ENCODE peak calls at places on chromosomes 3 and 15, in nine cellular contexts. C, L, Z, R, T, Y, U, S and H are unnamed samples. For H3K27me3, the result is how much of the 10 kb centered on the place peaks cover.

GRCh38 chr15:49421991-49422390 is 1.1 kb upstream of the FGF7 start:
- DNase-seq in S (peak), C (peak), L (peak), T (peak), Y (peak), Z (peak), R (peak), U (peak), H (no peak)

GRCh38 chr15:98689431-98689861 is 41.1 kb downstream of the IGF1R start:
- DNase-seq in S (peak), U (peak), C (peak), L (no peak), R (peak), T (no peak), Y (no peak), Z (no peak), H (no peak)

GRCh38 chr15:58934521-58934920 is 1.0 kb upstream of the SLTM start:
- DNase-seq in Y (no peak), Z (no peak), T (no peak), U (no peak), C (no peak), S (no peak), L (no peak), R (no peak), H (no peak)

GRCh38 chr3:123287051-123287961 is 85.6 kb downstream of the SEC22A start:
- DNase-seq in C (no peak), T (no peak), L (no peak), R (no peak), Z (no peak), Y (no peak), U (no peak), S (no peak), H (no peak)

GRCh38 chr3:28406241-28406640 is 57.6 kb upstream of the AZI2 start:
- DNase-seq in C (no peak), Z (no peak), R (no peak), S (no peak), T (no peak), Y (no peak), L (no peak), U (no peak), H (no peak)

GRCh38 chr3:11391930-11392688 is 119.9 kb downstream of the ATG7 start:
- DNase-seq in Z (no peak), L (no peak), R (peak), Y (no peak), C (no peak), U (peak), S (peak), T (no peak), H (no peak)

GRCh38 chr3:193530231-193531165 is 24.2 kb downstream of the ATP13A4 start:
- DNase-seq in Z (no peak), C (no peak), T (no peak), L (no peak), S (no peak), Y (no peak), U (no peak), R (no peak), H (no peak)

GRCh38 chr15:87752250-87752951 is 504.1 kb downstream of the NTRK3 start:
- DNase-seq in S (peak), T (no peak), Z (no peak), R (peak), Y (no peak), L (no peak), U (peak), C (no peak), H (no peak)

GRCh38 chr3:106825962-106826605 is 551.2 kb upstream of the CCDC54 start:
- DNase-seq in C (no peak), U (peak), Y (no peak), S (peak), Z (no peak), R (peak), L (no peak), T (no peak), H (no peak)

GRCh38 chr15:74884428-74885223 is 5.2 kb upstream of the MPI start:
- DNase-seq in S (peak), Z (no peak), R (peak), T (no peak), Y (no peak), U (peak), L (no peak), C (no peak), H (no peak)

GRCh38 chr3:24502690-24503089 is 8.0 kb upstream of the THRB start:
- DNase-seq in C (no peak), S (peak), R (no peak), Z (no peak), T (no peak), Y (no peak), U (peak), L (no peak), H (no peak)

GRCh38 chr15:60673918-60674558 is 195.1 kb upstream of the ICE2 start:
- DNase-seq in Z (peak), S (peak), Y (no peak), L (peak), T (peak), C (peak), R (peak), U (peak), H (no peak)

GRCh38 chr3:145094355-145094941 is 1066.5 kb downstream of the PLOD2 start:
- DNase-seq in U (peak), L (no peak), C (no peak), T (no peak), S (peak), Y (no peak), R (peak), Z (no peak), H (no peak)

GRCh38 chr3:197309528-197310361 is 11.3 kb upstream of the DLG1 start:
- DNase-seq in U (peak), T (no peak), Y (no peak), R (peak), S (peak), C (no peak), Z (no peak), L (no peak), H (no peak)

GRCh38 chr15:75164625-75165024 is 37.1 kb upstream of the C15orf39 start:
- DNase-seq in Z (no peak), R (no peak), Y (no peak), T (no peak), C (no peak), L (peak), S (no peak), U (no peak), H (no peak)

GRCh38 chr3:49029563-49029884 is 326 bp upstream of the IMPDH2 start:
- DNase-seq in T (no peak), U (no peak), S (no peak), L (no peak), Z (no peak), R (no peak), Y (no peak), C (no peak), H (no peak)

GRCh38 chr3:86815880-86816279 is 175.1 kb downstream of the VGLL3 start:
- DNase-seq in Y (no peak), T (no peak), L (no peak), S (no peak), R (no peak), Z (no peak), C (no peak), U (no peak), H (no peak)

GRCh38 chr3:140720242-140720641 is 42.4 kb downstream of the TRIM42 start:
- DNase-seq in U (no peak), Y (no peak), R (no peak), C (no peak), S (no peak), T (no peak), Z (no peak), L (no peak), H (no peak)

GRCh38 chr15:77266708-77267387 is 153.1 kb downstream of the PEAK1 start:
- DNase-seq in C (no peak), U (peak), L (no peak), T (no peak), Z (no peak), S (peak), Y (no peak), R (peak), H (no peak)

GRCh38 chr3:177452487-177452886 is 255.2 kb upstream of the TBL1XR1 start:
- DNase-seq in L (no peak), R (peak), S (peak), T (no peak), C (no peak), U (peak), Z (no peak), Y (no peak), H (no peak)

GRCh38 chr3:13665582-13666226 is 116.8 kb downstream of the FBLN2 start:
- DNase-seq in C (peak), Y (no peak), L (no peak), Z (no peak), S (no peak), R (no peak), T (no peak), U (no peak), H (no peak)

GRCh38 chr3:126546013-126546412 is 12.7 kb downstream of the C3orf22 start:
- DNase-seq in R (no peak), C (peak), Z (no peak), S (no peak), T (no peak), U (no peak), Y (peak), L (peak), H (no peak)

GRCh38 chr15:27820232-27820631 is 278.9 kb downstream of the OCA2 start:
- DNase-seq in S (peak), Y (no peak), U (no peak), L (no peak), C (no peak), R (peak), T (no peak), Z (no peak), H (no peak)

GRCh38 chr3:114052216-114052615 is 4.1 kb downstream of the CCDC191 start:
- DNase-seq in Z (no peak), R (peak), C (no peak), T (no peak), U (no peak), L (no peak), Y (no peak), S (no peak), H (no peak)

GRCh38 chr15:75927601-75928000 is 23.9 kb downstream of the FBXO22 start:
- DNase-seq in R (no peak), Z (no peak), Y (no peak), T (no peak), C (no peak), S (peak), U (no peak), L (no peak), H (no peak)

GRCh38 chr3:31839144-31839917 is 141.7 kb downstream of the OSBPL10 start:
- DNase-seq in S (no peak), C (no peak), R (peak), L (no peak), Z (no peak), T (no peak), U (peak), Y (no peak), H (no peak)

GRCh38 chr3:181326637-181327223 is 337.2 kb upstream of the DNAJC19 start:
- DNase-seq in L (no peak), Z (no peak), T (no peak), U (peak), R (no peak), S (peak), C (peak), Y (no peak), H (no peak)

GRCh38 chr15:51341366-51342248 is at the start of gene GLDN:
- DNase-seq in Z (peak), S (peak), U (peak), Y (no peak), C (peak), L (no peak), T (peak), R (peak), H (peak)
- H3K27me3 ChIP-seq in Z (under half), S (under half), U (half or more), Y (under half), C (under half), L (under half), T (under half), R (half or more), H (under half)

GRCh38 chr3:2879587-2879986 is 230.6 kb downstream of the IL5RA start:
- DNase-seq in T (no peak), L (no peak), S (no peak), Z (no peak), C (no peak), U (no peak), Y (no peak), R (no peak), H (no peak)
- TF ChIP-seq CTCF in T (no peak), L (no peak), S (no peak), Z (no peak), C (no peak), U (no peak), Y (no peak), R (no peak), H (no peak)

GRCh38 chr3:71771884-71772283 is 13.1 kb downstream of the PROK2 start:
- DNase-seq in T (no peak), L (no peak), R (no peak), C (no peak), S (no peak), Y (no peak), U (no peak), Z (no peak), H (no peak)
- H3K27me3 ChIP-seq in T (half or more), L (under half), R (under half), C (under half), S (under half), Y (under half), U (under half), Z (under half), H (under half)

GRCh38 chr3:146128179-146128578 is 32.8 kb downstream of the PLOD2 start:
- DNase-seq in R (no peak), L (no peak), C (no peak), Z (no peak), Y (no peak), U (no peak), T (no peak), S (no peak), H (no peak)

GRCh38 chr3:146129750-146130149 is 31.2 kb downstream of the PLOD2 start:
- DNase-seq in S (no peak), Y (no peak), R (no peak), T (no peak), Z (no peak), U (no peak), C (no peak), L (no peak), H (no peak)

GRCh38 chr3:146131616-146132410 is 29.2 kb downstream of the PLOD2 start:
- DNase-seq in Z (no peak), S (peak), L (no peak), R (peak), C (no peak), T (no peak), Y (no peak), U (peak), H (no peak)

GRCh38 chr3:146130881-146131371 is 30.1 kb downstream of the PLOD2 start:
- DNase-seq in C (no peak), Z (no peak), Y (no peak), U (peak), L (no peak), R (peak), S (peak), T (no peak), H (no peak)

DNA sequence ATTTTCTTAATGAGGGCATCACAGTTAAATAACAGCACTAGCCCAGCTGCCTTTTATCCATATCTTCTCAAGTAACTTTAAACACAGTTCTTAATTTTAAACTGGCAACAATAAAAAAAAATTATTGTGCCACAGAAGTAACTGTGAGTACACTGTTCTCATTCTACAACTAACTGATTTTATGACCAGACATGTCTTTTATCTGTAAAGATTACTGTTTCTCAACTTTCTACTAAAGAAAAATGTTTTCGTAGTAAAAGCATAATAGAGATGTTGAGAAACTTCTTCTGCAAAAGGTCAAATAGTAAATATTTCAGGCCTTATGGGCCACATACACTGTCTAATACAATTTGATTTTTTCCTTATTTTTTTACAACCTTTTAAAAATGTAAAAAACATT is 32.0 kb downstream of the PLOD2 start:
- DNase-seq in U (peak), S (no peak), Z (no peak), T (no peak), L (no peak), Y (no peak), C (no peak), R (no peak), H (no peak)
- TF ChIP-seq CTCF in U (no peak), S (no peak), Z (no peak), T (no peak), L (no peak), Y (no peak), C (no peak), R (no peak), H (no peak)

GRCh38 chr3:178634975-178635374 is 98.7 kb downstream of the KCNMB2 start:
- DNase-seq in U (no peak), Z (no peak), L (no peak), S (no peak), C (no peak), R (no peak), Y (no peak), T (no peak), H (no peak)
- H3K27me3 ChIP-seq in U (under half), Z (under half), L (under half), S (under half), C (under half), R (under half), Y (under half), T (under half), H (under half)

DNA sequence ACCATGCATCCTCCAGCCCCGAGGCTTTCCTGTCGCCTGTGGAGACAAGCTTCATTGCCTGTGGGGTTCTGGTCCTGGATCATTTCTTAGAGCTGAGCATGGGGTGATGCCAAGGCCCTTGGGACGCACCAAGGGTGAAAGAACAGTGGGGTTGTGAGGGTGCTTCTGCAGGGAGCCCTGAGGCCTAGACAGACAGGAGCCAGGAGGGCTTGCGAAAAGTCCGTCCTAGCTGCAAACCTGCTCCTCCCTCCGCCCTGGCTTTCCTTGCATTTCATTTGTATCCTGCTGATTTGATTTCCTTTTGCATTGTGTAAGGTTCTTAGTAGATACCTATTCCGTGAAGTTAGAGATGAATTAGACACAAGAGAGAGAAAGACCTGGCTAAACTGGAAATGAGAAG is 286.9 kb upstream of the C2CD4B start:
- DNase-seq in U (no peak), Y (no peak), Z (no peak), L (no peak), R (no peak), C (no peak), T (no peak), S (no peak), H (no peak)
- TF ChIP-seq CTCF in U (no peak), Y (no peak), Z (no peak), L (no peak), R (no peak), C (no peak), T (no peak), S (no peak), H (no peak)

DNA sequence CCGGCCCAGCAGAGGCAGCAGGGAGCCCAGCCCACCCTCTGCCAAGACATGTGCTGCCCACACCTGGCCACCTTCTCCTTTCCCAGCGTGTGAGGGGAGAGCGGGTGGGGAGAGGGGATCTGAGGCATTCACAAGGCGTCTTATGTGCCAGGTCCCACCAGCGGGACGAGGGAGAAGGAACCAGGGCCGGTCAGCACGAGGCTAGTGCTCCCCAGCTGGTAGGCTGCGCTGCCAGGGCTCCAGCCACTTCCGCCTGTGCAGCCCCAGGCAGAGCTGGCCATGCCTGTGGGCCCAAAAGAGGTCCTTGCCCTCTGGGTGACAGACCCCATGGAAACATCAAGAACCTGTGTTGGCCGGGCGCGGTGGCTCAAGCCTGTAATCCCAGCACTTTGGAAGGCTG is 5.9 kb downstream of the MESP1 start:
- DNase-seq in L (no peak), Y (no peak), U (no peak), Z (no peak), R (no peak), T (no peak), S (no peak), C (no peak), H (no peak)
- H3K27me3 ChIP-seq in L (under half), Y (under half), U (under half), Z (under half), R (under half), T (under half), S (under half), C (under half), H (under half)

DNA sequence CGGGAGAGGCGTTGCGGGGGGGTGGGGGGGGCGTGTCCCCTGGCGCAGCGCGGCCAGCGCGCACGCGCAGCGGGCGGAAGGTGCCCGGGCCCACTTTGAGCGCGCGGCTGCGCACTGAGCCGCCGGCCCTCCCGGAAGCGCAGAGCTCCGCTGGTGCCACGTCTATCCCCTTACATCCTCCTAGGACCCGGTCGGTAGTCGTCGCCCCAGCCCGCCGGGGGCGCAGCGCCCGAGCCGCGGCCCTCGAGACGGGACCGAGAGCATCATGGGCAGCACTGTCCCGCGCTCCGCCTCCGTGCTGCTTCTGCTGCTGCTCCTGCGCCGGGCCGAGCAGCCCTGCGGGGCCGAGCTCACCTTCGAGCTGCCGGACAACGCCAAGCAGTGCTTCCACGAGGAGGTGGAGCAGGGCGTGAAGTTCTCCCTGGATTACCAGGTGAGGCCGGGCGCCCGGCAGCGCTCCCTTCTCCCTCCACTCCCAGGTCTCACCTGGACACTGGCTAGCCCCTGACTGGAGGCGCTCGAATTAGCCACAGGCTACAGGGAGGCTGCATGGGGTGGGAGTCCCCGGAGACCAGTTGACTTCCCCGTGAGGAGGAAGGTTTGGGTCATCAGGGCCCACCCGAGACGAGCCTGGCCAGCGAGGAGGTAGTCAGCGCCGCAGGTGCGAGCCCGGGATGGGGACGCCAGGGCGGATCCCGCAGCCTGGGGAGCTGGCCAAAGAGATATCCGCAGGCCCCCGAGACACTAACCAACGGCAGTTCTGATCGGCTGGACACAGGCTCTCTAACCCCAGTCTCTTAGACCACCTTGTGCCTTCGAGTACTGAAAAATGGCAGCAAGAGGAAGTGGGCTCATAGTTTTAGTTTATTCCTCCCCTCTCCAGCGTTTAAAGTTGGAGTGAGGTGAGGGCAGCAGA is at the start of gene TMED3:
- DNase-seq in S (peak), L (peak), T (peak), C (peak), R (peak), Z (peak), Y (peak), U (peak), H (peak)
- TF ChIP-seq CTCF in S (no peak), L (no peak), T (peak), C (peak), R (peak), Z (no peak), Y (peak), U (no peak), H (no peak)